ENCODE peak calls at places on chromosomes 7 and 10, in six cellular contexts. D is A549, Q is osteoblast, Z is Calu3, U is GM12865, V is spleen. Y is an unnamed sample.

GRCh38 chr7:121745856-121746255 is 127.1 kb upstream of the PTPRZ1 start:
- DNase-seq in V (no peak), Z (no peak), U (no peak), D (no peak), Q (no peak), Y (no peak)

GRCh38 chr7:12964836-12965235 is 277.4 kb downstream of the ARL4A start:
- DNase-seq in D (no peak), U (no peak), V (no peak), Z (no peak), Q (no peak), Y (no peak)

GRCh38 chr10:6135589-6136168 is 46.8 kb downstream of the RBM17 start:
- DNase-seq in D (no peak), U (no peak), V (peak), Z (no peak), Q (no peak), Y (no peak)

GRCh38 chr7:151381333-151382078 is 28.3 kb downstream of the WDR86 start:
- DNase-seq in U (no peak), Z (no peak), V (peak), D (no peak), Q (peak), Y (no peak)

GRCh38 chr7:43878867-43879266 is 9.6 kb upstream of the MRPS24 start:
- DNase-seq in Q (no peak), V (no peak), D (no peak), U (no peak), Z (no peak), Y (no peak)

GRCh38 chr7:106484562-106484961 is 176.4 kb downstream of the CCDC71L start:
- DNase-seq in D (no peak), U (no peak), V (no peak), Z (peak), Q (no peak), Y (no peak)

GRCh38 chr10:116683061-116683601 is 59.2 kb downstream of the HSPA12A start:
- DNase-seq in Q (no peak), Z (no peak), U (no peak), D (no peak), V (no peak), Y (no peak)

GRCh38 chr10:45379891-45380540 is 6.0 kb downstream of the ALOX5 start:
- DNase-seq in U (no peak), D (no peak), Z (no peak), Q (peak), V (peak), Y (no peak)

GRCh38 chr10:34492081-34492480 is 323.0 kb downstream of the PARD3 start:
- DNase-seq in U (no peak), V (no peak), D (peak), Q (no peak), Z (no peak), Y (no peak)

GRCh38 chr7:29588900-29589696 is 25.5 kb downstream of the PRR15 start:
- DNase-seq in D (peak), Z (peak), Q (peak), V (no peak), U (peak), Y (peak)

GRCh38 chr10:31358688-31359330 is 39.8 kb downstream of the ZEB1 start:
- DNase-seq in Z (no peak), D (no peak), Q (no peak), U (no peak), V (no peak), Y (no peak)

GRCh38 chr10:71756441-71757191 is 16.7 kb downstream of the VSIR start:
- DNase-seq in D (no peak), V (no peak), U (no peak), Q (peak), Z (no peak), Y (no peak)

DNA sequence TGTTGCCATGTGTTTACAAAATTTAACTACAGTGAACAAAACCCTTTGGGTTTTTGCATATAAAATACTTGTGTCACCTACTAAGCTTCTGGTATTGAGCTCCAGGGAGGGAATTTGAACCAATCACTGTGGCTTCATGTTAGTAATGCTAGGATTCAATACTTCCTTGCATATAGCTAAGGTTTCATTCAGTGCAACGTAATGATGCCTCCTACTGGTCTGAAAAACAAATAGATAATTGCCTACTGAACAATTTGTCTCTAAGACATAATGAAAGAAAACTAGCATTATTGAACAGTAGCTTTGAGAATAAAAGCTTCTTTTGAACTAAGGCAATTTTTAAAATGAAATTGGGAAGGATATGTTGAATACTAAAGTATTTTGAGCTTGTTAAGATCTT is 244.4 kb downstream of the ZWINT start:
- DNase-seq in V (no peak), U (peak), Q (no peak), D (no peak), Z (no peak), Y (peak)
- TF ChIP-seq CTCF in V (no peak), U (no peak), Q (no peak), D (no peak), Z (no peak), Y (peak)

DNA sequence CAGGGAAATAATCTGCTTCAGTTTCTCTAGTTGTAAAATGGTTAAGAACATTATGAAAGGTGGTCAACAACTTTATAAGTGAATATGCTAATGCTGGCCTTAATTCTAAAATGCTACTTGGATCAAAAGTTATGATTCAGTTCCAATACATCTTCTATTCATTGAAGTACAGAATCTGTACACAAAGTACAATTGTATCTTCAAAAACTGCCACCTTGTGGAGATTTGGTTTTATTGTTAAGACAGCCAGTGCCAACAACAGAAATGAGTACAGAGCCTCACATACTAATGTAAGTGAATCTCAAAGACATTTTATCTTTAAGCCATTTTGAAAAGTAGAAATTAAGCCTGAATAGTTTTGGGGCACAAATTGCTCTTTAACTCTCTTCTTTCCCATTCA is 194.0 kb downstream of the CFTR start:
- DNase-seq in U (peak), D (peak), Q (peak), V (no peak), Z (no peak), Y (no peak)
- TF ChIP-seq CTCF in U (peak), D (peak), Q (peak), V (no peak), Z (no peak), Y (peak)

DNA sequence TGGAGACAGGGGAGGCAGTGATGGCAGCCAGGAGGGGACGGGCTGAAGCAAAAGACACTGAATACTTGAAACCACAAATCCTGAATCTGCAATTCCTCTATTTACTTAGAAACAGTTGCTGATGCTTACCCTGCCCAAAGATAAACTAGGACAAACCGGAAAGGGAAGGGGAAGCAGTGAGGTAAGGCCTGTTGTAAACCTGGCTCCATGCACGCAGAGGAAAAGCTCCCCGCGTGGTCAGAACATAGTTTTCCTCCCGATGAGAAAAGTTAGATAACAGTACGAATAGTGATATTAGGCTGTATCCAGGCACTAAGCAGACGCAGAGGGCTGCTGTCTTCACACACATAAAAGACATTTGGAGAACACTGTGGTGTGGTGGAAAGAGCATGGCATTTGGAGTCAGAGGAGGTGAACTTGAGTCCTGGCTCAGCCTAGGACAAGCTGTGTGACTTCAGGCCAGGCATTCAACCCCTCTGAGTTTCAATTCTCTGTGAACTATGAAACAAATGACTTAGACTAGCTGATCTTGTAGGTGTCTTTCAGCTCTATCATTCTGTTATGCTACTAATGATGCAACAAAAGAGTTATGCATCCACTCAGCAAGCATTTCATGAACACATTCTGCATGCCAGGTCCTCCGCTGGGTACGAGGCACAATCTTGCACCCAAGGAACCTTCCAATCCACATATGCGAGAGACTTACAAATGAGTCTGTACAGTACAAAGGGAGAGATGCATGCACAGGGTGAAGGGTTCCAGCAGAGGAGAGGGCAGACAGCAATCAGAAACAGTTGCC is 80.9 kb downstream of the SORBS1 start:
- DNase-seq in Q (no peak), U (no peak), Z (no peak), D (no peak), V (no peak), Y (no peak)
- TF ChIP-seq CTCF in Q (no peak), U (no peak), Z (no peak), D (no peak), V (no peak), Y (no peak)

GRCh38 chr10:130341325-130341724 is 205.1 kb downstream of the GLRX3 start:
- DNase-seq in D (no peak), U (no peak), Z (no peak), Q (no peak), V (no peak), Y (no peak)
- TF ChIP-seq CTCF in D (no peak), U (no peak), Z (no peak), Q (no peak), V (no peak), Y (peak)

DNA sequence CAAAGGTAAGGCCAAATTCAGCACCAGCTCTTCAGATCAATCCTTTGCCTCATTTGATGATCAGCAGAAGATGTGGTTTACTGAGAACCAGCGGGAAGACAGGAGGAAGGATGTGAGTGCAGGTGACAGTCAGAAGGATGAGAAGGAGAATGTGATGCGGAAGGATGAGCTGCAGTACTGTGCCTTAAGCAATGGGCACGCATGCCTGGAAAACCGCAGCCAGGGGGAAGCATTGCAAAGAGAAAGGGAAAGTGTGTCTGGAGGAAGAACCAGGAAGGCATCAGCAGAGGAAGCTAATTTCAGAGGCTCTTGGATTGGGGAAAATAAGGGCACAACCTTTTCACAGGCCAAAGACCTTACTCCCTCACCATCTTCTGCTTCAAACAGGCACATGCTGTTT is 25.7 kb downstream of the C10orf71 start:
- DNase-seq in U (no peak), Q (no peak), Z (no peak), D (no peak), V (no peak), Y (peak)
- TF ChIP-seq CTCF in U (no peak), Q (peak), Z (no peak), D (no peak), V (no peak), Y (peak)

DNA sequence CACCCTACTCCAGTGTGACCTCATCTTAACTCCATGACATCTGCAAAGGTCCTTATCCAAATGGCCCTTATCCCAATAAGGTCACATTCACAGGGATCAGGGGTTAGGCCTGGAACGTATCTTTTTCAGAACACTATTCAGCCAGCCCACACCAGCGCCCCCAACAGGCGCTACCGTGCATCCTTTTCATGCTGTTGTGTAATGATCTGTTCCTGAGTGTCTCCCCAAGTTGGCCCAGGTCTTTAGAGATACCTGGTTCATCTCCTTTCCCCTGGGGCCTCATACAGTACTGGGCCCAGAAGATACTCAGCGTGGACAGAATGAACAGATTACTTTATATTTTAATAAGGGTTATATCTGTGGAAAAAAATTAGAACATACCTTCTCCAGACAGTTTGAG is 132.6 kb upstream of the ADAM12 start:
- DNase-seq in Z (no peak), V (no peak), U (no peak), Q (no peak), D (no peak), Y (no peak)
- TF ChIP-seq CTCF in Z (no peak), V (no peak), U (no peak), Q (peak), D (peak), Y (no peak)

GRCh38 chr10:78778446-78779338 is 290.1 kb upstream of the ZMIZ1 start:
- DNase-seq in Q (no peak), V (peak), U (no peak), Z (peak), D (no peak), Y (peak)
- TF ChIP-seq CTCF in Q (no peak), V (no peak), U (no peak), Z (no peak), D (no peak), Y (peak)

GRCh38 chr10:23081891-23082290 is 13.5 kb upstream of the MSRB2 start:
- DNase-seq in Z (no peak), Q (no peak), V (no peak), U (peak), D (peak), Y (no peak)
- TF ChIP-seq CTCF in Z (peak), Q (peak), V (no peak), U (peak), D (peak), Y (peak)

DNA sequence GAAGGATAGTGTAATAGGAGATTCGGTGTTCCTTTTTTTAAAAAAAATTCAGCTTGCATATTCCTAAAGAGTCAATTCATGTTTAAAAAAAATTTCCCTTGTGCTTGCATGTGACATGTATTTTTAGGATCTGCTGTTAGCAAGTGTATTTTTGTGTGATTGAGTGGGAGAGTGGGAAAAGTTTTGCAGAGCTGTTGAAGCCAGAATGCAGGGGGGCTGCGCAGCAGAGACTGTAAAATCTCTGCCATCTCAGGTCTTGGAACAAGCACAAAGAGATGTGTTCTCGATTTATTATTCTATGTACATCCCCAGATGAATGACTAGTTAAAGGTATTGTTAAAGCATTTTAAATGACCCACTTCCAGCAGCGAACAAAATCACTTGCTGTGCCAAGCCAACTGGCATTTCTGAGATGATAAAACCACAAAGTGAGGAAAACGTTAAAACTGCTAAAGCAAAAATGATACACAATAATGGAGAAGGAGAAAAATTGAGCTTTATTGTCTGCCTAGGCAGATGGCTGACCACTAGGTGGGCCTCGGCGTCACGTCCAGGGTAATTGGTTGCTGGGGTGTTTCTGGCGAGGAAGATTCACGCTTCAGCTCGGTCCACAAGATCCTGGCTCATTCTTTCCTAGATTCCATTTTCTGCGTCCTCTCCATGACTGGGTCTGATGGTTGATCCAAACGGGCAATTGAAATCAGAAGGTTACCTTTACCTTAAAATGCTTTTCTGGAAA is 67.0 kb upstream of the ATRNL1 start:
- DNase-seq in V (no peak), Q (no peak), U (no peak), D (no peak), Z (no peak), Y (no peak)
- TF ChIP-seq CTCF in V (no peak), Q (peak), U (no peak), D (no peak), Z (no peak), Y (peak)

GRCh38 chr7:24722386-24723177 is 34.7 kb downstream of the GSDME start:
- DNase-seq in Q (peak), D (peak), U (no peak), Z (peak), V (peak), Y (peak)
- TF ChIP-seq CTCF in Q (peak), D (peak), U (no peak), Z (no peak), V (no peak), Y (no peak)

Y was measured in Caco-2.